ENCODE peak calls at places on chromosomes 16 and 17, in seven cellular contexts. A, C, K, F, I, L and M are unnamed samples.

GRCh38 chr17:21198411-21198810 is 15.6 kb downstream of the TMEM11 start:
- DNase-seq in A (no peak), K (no peak), F (no peak), I (no peak), L (no peak), C (no peak), M (no peak)

GRCh38 chr16:4882261-4882632 is 35.0 kb downstream of the UBN1 start:
- DNase-seq in K (no peak), I (no peak), F (no peak), L (no peak), C (no peak), A (no peak), M (no peak)

GRCh38 chr17:62898239-62898864 is 67.7 kb upstream of the TANC2 start:
- DNase-seq in L (peak), K (no peak), C (no peak), A (no peak), F (no peak), I (no peak), M (no peak)

GRCh38 chr17:46193246-46193625 is at the start of gene KANSL1:
- DNase-seq in L (peak), A (peak), I (peak), C (peak), F (peak), K (peak), M (peak)

GRCh38 chr16:50667497-50668367 is 13.4 kb downstream of the SNX20 start:
- DNase-seq in F (peak), A (no peak), K (no peak), L (no peak), I (no peak), C (no peak), M (no peak)

GRCh38 chr16:73232555-73233422 is 184.9 kb upstream of the ZFHX3 start:
- DNase-seq in I (no peak), A (no peak), K (peak), L (no peak), F (no peak), C (no peak), M (no peak)

GRCh38 chr17:69342896-69343644 is 16.1 kb upstream of the ABCA5 start:
- DNase-seq in K (peak), F (no peak), L (no peak), I (no peak), A (no peak), C (no peak), M (no peak)

GRCh38 chr16:10846213-10846998 is 27.8 kb upstream of the TVP23A start:
- DNase-seq in F (no peak), I (no peak), A (no peak), L (no peak), K (no peak), C (no peak), M (no peak)

GRCh38 chr17:54967621-54968258 is 714 bp downstream of the COX11 start:
- DNase-seq in I (no peak), K (peak), A (no peak), L (no peak), C (no peak), F (peak), M (no peak)

GRCh38 chr16:57818377-57819055 is 16.2 kb upstream of the KIFC3 start:
- DNase-seq in A (peak), K (no peak), L (no peak), I (no peak), C (no peak), F (no peak), M (no peak)

GRCh38 chr16:50313596-50314483 is 47.5 kb downstream of the ADCY7 start:
- DNase-seq in C (peak), A (no peak), F (no peak), I (peak), L (peak), K (peak), M (no peak)